ENCODE peak calls at places on chromosome 4, in nine cellular contexts. B is right atrium auricular region, C is dorsolateral prefrontal cortex, V is suprapubic skin, U is astrocyte of the spinal cord, F is IMR-90, K is NB4, H is Caco-2, L is ovary. W is an unnamed sample.

GRCh38 chr4:163991268-163991667 is 496.8 kb downstream of the TMA16 start:
- DNase-seq in B (no peak), C (no peak), V (no peak), U (peak; percentile 17), F (no peak), K (no peak), H (no peak), L (no peak), W (peak; percentile 2)

GRCh38 chr4:15544196-15544730 is 74.6 kb downstream of the CC2D2A start:
- DNase-seq in B (no peak), C (no peak), V (no peak), U (no peak), F (no peak), K (no peak), H (no peak), L (no peak), W (no peak)

GRCh38 chr4:7394184-7394575 is 40.5 kb downstream of the PSAPL1 start:
- DNase-seq in B (peak; percentile 36), C (no peak), V (peak; percentile 50), U (no peak), F (no peak), K (no peak), H (no peak), L (no peak), W (no peak)

GRCh38 chr4:182536221-182536620 is 293.0 kb downstream of the TENM3 start:
- DNase-seq in B (no peak), C (no peak), V (no peak), U (peak; percentile 28), F (no peak), K (no peak), H (no peak), L (no peak), W (no peak)

GRCh38 chr4:69617083-69617694 is 22.3 kb downstream of the UGT2A2 start:
- DNase-seq in B (no peak), C (no peak), V (no peak), U (peak; percentile 66), F (peak; percentile 12), K (peak; percentile 58), H (peak; percentile 52), L (no peak), W (peak; percentile 27)

GRCh38 chr4:90099795-90100194 is 27.4 kb upstream of the CCSER1 start:
- DNase-seq in B (no peak), C (no peak), V (no peak), U (peak; percentile 32), F (no peak), K (peak; percentile 60), H (no peak), L (no peak), W (peak; percentile 72)

GRCh38 chr4:42603865-42604264 is 53.0 kb downstream of the ATP8A1 start:
- DNase-seq in B (no peak), C (no peak), V (no peak), U (no peak), F (no peak), K (no peak), H (no peak), L (no peak), W (no peak)

GRCh38 chr4:102774254-102774653 is 13.5 kb upstream of the MANBA start:
- DNase-seq in B (no peak), C (no peak), V (no peak), U (no peak), F (no peak), K (no peak), H (no peak), L (no peak), W (no peak)

GRCh38 chr4:154076921-154077320 is 288.0 kb upstream of the SFRP2 start:
- DNase-seq in B (no peak), C (no peak), V (no peak), U (peak; percentile 22), F (no peak), K (no peak), H (no peak), L (no peak), W (peak; percentile 33)

GRCh38 chr4:127400736-127401346 is 231.9 kb upstream of the INTU start:
- DNase-seq in B (no peak), C (no peak), V (no peak), U (peak; percentile 85), F (peak; percentile 83), K (peak; percentile 71), H (peak; percentile 72), L (peak; percentile 54), W (peak; percentile 61)

GRCh38 chr4:109079177-109079576 is 223.3 kb downstream of the COL25A1 start:
- DNase-seq in B (no peak), C (no peak), V (no peak), U (no peak), F (peak; percentile 52), K (no peak), H (no peak), L (no peak), W (no peak)

GRCh38 chr4:39285853-39286252 is 80.3 kb downstream of the RFC1 start:
- DNase-seq in B (no peak), C (no peak), V (no peak), U (no peak), F (peak; percentile 11), K (no peak), H (no peak), L (no peak), W (no peak)

GRCh38 chr4:24044610-24045589 is 155.1 kb upstream of the PPARGC1A start:
- DNase-seq in B (no peak), C (no peak), V (no peak), U (no peak), F (no peak), K (no peak), H (no peak), L (no peak), W (no peak)

GRCh38 chr4:139184129-139184528 is 7.1 kb upstream of the ELF2 start:
- DNase-seq in B (no peak), C (no peak), V (no peak), U (peak; percentile 51), F (peak; percentile 70), K (peak; percentile 61), H (no peak), L (no peak), W (no peak)

GRCh38 chr4:185254434-185254833 is 45.0 kb downstream of the SNX25 start:
- DNase-seq in B (no peak), C (no peak), V (no peak), U (peak; percentile 72), F (peak; percentile 56), K (peak; percentile 41), H (no peak), L (no peak), W (no peak)

GRCh38 chr4:145540235-145540634 is 58.6 kb downstream of the SMAD1 start:
- DNase-seq in B (no peak), C (no peak), V (no peak), U (peak; percentile 6), F (peak; percentile 51), K (no peak), H (no peak), L (no peak), W (no peak)

GRCh38 chr4:107740381-107740780 is 20.3 kb upstream of the PAPSS1 start:
- DNase-seq in B (no peak), C (no peak), V (no peak), U (peak; percentile 10), F (peak; percentile 9), K (peak; percentile 18), H (no peak), L (no peak), W (no peak)

GRCh38 chr4:114399085-114399484 is 199.5 kb upstream of the UGT8 start:
- DNase-seq in B (no peak), C (no peak), V (no peak), U (no peak), F (no peak), K (no peak), H (no peak), L (no peak), W (no peak)

GRCh38 chr4:114398386-114398785 is 200.2 kb upstream of the UGT8 start:
- DNase-seq in B (no peak), C (no peak), V (no peak), U (no peak), F (no peak), K (no peak), H (peak; percentile 12), L (no peak), W (no peak)

GRCh38 chr4:114396808-114397207 is 201.8 kb upstream of the UGT8 start:
- DNase-seq in B (no peak), C (no peak), V (no peak), U (peak; percentile 8), F (no peak), K (no peak), H (no peak), L (no peak), W (peak; percentile 48)

GRCh38 chr4:114393295-114394038 is 205.1 kb upstream of the UGT8 start:
- DNase-seq in B (no peak), C (no peak), V (no peak), U (no peak), F (no peak), K (no peak), H (no peak), L (no peak), W (peak; percentile 49)
- TF ChIP-seq CTCF in B (no peak), C (no peak), V (no peak), U (no peak), F (no peak), K (no peak), H (no peak), L (no peak), W (no peak)

DNA sequence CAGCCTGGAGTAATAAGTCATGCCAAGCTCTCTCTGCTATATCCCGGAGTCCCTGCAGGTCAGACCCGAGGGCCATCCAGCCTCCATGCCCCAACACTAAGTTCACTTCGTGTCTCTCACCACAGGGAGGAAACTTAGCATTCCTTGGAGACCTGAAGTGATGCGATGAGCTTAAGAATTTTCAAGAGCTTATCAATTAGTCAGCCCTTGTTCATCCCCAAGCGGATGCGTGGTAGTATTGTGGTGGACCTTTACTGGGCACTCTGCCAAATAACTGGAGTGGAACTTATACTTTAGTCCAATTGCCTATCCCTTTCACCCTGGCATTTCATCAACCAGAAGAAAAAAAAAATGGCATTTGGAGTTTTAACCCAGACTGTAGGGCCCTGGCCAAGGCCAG is 137.2 kb downstream of the RELL1 start:
- DNase-seq in B (no peak), C (no peak), V (no peak), U (peak; percentile 72), F (peak; percentile 67), K (no peak), H (no peak), L (no peak), W (peak; percentile 61)
- TF ChIP-seq CTCF in B (no peak), C (no peak), V (no peak), U (no peak), F (no peak), K (no peak), H (no peak), L (no peak), W (no peak)

GRCh38 chr4:17934286-17934685 is 87.3 kb downstream of the LCORL start:
- DNase-seq in B (no peak), C (no peak), V (no peak), U (no peak), F (peak; percentile 14), K (no peak), H (no peak), L (no peak), W (no peak)
- TF ChIP-seq CTCF in B (no peak), C (peak; percentile 49), V (no peak), U (peak; percentile 11), F (peak; percentile 52), K (no peak), H (no peak), L (no peak), W (no peak)

DNA sequence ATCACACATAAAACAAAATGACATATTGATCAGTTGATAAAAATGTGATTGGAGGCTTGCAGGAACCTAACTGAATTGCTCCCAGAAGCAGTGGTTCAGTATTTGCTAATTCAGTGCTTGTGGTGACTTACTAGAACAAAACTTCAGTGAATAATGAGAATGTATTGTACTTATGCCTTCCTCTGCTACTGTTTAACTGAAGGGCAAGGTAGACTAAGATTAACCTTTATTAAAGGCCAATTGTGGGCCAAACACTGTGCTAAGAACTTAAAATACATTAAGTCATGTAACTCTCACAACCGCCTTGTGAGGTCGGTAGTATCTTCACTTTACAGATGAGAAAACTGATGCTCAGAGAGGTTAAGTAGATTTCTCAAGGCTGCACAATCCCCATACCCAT is 14.9 kb downstream of the IGFBP7 start:
- DNase-seq in B (no peak), C (no peak), V (no peak), U (no peak), F (no peak), K (no peak), H (no peak), L (no peak), W (no peak)
- TF ChIP-seq CTCF in B (no peak), C (no peak), V (no peak), U (no peak), F (no peak), K (no peak), H (no peak), L (no peak), W (no peak)